ENCODE peak calls at places on chromosome 18, in nine cellular contexts. One of them, this sample, is unnamed.
A peak's percentile ranks its signal among the peaks of the same experiment; 100 is the strongest.

GRCh38 chr18:24860978-24861680 is 400.7 kb downstream of the HRH4 start:
- DNase-seq in nephron progenitor cell: peak; percentile 17
- DNase-seq in HepG2: no peak
- DNase-seq in astrocyte of the spinal cord: no peak
- DNase-seq in NAMALWA: no peak
- DNase-seq in NCI-H2029 treated with DMSO at 0.1 percent for 48 hours: no peak
- DNase-seq in kidney glomerular epithelial cell: no peak
- DNase-seq in psoas muscle: no peak
- DNase-seq in cardiac muscle cell: no peak
- DNase-seq in this sample: no peak

GRCh38 chr18:62199629-62200028 is 12.6 kb downstream of the RELCH start:
- DNase-seq in psoas muscle: no peak
- DNase-seq in NAMALWA: no peak
- DNase-seq in cardiac muscle cell: no peak
- DNase-seq in HepG2: no peak
- DNase-seq in astrocyte of the spinal cord: no peak
- DNase-seq in nephron progenitor cell: no peak
- DNase-seq in NCI-H2029 treated with DMSO at 0.1 percent for 48 hours: no peak
- DNase-seq in kidney glomerular epithelial cell: no peak
- DNase-seq in this sample: no peak

GRCh38 chr18:57438669-57439616 is 3.8 kb downstream of the ONECUT2 start:
- DNase-seq in HepG2: no peak
- DNase-seq in astrocyte of the spinal cord: no peak
- DNase-seq in cardiac muscle cell: no peak
- DNase-seq in NCI-H2029 treated with DMSO at 0.1 percent for 48 hours: no peak
- DNase-seq in NAMALWA: peak; percentile 47
- DNase-seq in psoas muscle: no peak
- DNase-seq in nephron progenitor cell: no peak
- DNase-seq in kidney glomerular epithelial cell: no peak
- DNase-seq in this sample: no peak

GRCh38 chr18:55500316-55501086 is 87.5 kb downstream of the TCF4 start:
- DNase-seq in NAMALWA: no peak
- DNase-seq in cardiac muscle cell: peak; percentile 74
- DNase-seq in psoas muscle: no peak
- DNase-seq in NCI-H2029 treated with DMSO at 0.1 percent for 48 hours: no peak
- DNase-seq in HepG2: no peak
- DNase-seq in astrocyte of the spinal cord: peak; percentile 88
- DNase-seq in kidney glomerular epithelial cell: peak; percentile 22
- DNase-seq in nephron progenitor cell: no peak
- DNase-seq in this sample: no peak

GRCh38 chr18:22639026-22639463 is 221.3 kb upstream of the CTAGE1 start:
- DNase-seq in HepG2: no peak
- DNase-seq in cardiac muscle cell: peak; percentile 93
- DNase-seq in nephron progenitor cell: no peak
- DNase-seq in NCI-H2029 treated with DMSO at 0.1 percent for 48 hours: no peak
- DNase-seq in kidney glomerular epithelial cell: peak; percentile 65
- DNase-seq in psoas muscle: no peak
- DNase-seq in NAMALWA: no peak
- DNase-seq in astrocyte of the spinal cord: peak; percentile 90
- DNase-seq in this sample: no peak

GRCh38 chr18:73296686-73297085 is 428.9 kb upstream of the NETO1 start:
- DNase-seq in NAMALWA: no peak
- DNase-seq in cardiac muscle cell: no peak
- DNase-seq in HepG2: no peak
- DNase-seq in kidney glomerular epithelial cell: no peak
- DNase-seq in NCI-H2029 treated with DMSO at 0.1 percent for 48 hours: no peak
- DNase-seq in nephron progenitor cell: no peak
- DNase-seq in psoas muscle: no peak
- DNase-seq in astrocyte of the spinal cord: peak; percentile 4
- DNase-seq in this sample: no peak

GRCh38 chr18:21203096-21203495 is 38.9 kb upstream of the GREB1L start:
- DNase-seq in HepG2: no peak
- DNase-seq in NCI-H2029 treated with DMSO at 0.1 percent for 48 hours: no peak
- DNase-seq in kidney glomerular epithelial cell: no peak
- DNase-seq in NAMALWA: no peak
- DNase-seq in astrocyte of the spinal cord: no peak
- DNase-seq in psoas muscle: no peak
- DNase-seq in nephron progenitor cell: no peak
- DNase-seq in cardiac muscle cell: no peak
- DNase-seq in this sample: no peak

GRCh38 chr18:21179590-21180220 is 62.3 kb upstream of the GREB1L start:
- DNase-seq in NCI-H2029 treated with DMSO at 0.1 percent for 48 hours: peak; percentile 7
- DNase-seq in cardiac muscle cell: peak; percentile 82
- DNase-seq in nephron progenitor cell: peak; percentile 63
- DNase-seq in psoas muscle: no peak
- DNase-seq in astrocyte of the spinal cord: peak; percentile 67
- DNase-seq in NAMALWA: peak; percentile 87
- DNase-seq in HepG2: peak; percentile 52
- DNase-seq in kidney glomerular epithelial cell: peak; percentile 46
- DNase-seq in this sample: no peak

GRCh38 chr18:43113220-43113895 is 2.1 kb downstream of the RIT2 start:
- DNase-seq in HepG2: no peak
- DNase-seq in astrocyte of the spinal cord: no peak
- DNase-seq in kidney glomerular epithelial cell: no peak
- DNase-seq in NCI-H2029 treated with DMSO at 0.1 percent for 48 hours: no peak
- DNase-seq in psoas muscle: no peak
- DNase-seq in NAMALWA: no peak
- DNase-seq in cardiac muscle cell: no peak
- DNase-seq in nephron progenitor cell: no peak
- DNase-seq in this sample: no peak

GRCh38 chr18:63963610-63964256 is 6.1 kb upstream of the SERPINB8 start:
- DNase-seq in psoas muscle: no peak
- DNase-seq in kidney glomerular epithelial cell: peak; percentile 67
- DNase-seq in astrocyte of the spinal cord: peak; percentile 76
- DNase-seq in NCI-H2029 treated with DMSO at 0.1 percent for 48 hours: no peak
- DNase-seq in NAMALWA: peak; percentile 76
- DNase-seq in HepG2: peak; percentile 55
- DNase-seq in cardiac muscle cell: peak; percentile 79
- DNase-seq in nephron progenitor cell: no peak
- DNase-seq in this sample: no peak

GRCh38 chr18:45670281-45670962 is 53.6 kb upstream of the SLC14A1 start:
- DNase-seq in NCI-H2029 treated with DMSO at 0.1 percent for 48 hours: no peak
- DNase-seq in nephron progenitor cell: no peak
- DNase-seq in HepG2: no peak
- DNase-seq in astrocyte of the spinal cord: no peak
- DNase-seq in kidney glomerular epithelial cell: no peak
- DNase-seq in psoas muscle: no peak
- DNase-seq in cardiac muscle cell: peak; percentile 87
- DNase-seq in NAMALWA: no peak
- DNase-seq in this sample: no peak

GRCh38 chr18:66655407-66655806 is 51.5 kb upstream of the CDH19 start:
- DNase-seq in cardiac muscle cell: no peak
- DNase-seq in HepG2: no peak
- DNase-seq in psoas muscle: no peak
- DNase-seq in kidney glomerular epithelial cell: no peak
- DNase-seq in astrocyte of the spinal cord: no peak
- DNase-seq in NCI-H2029 treated with DMSO at 0.1 percent for 48 hours: no peak
- DNase-seq in nephron progenitor cell: no peak
- DNase-seq in NAMALWA: no peak
- DNase-seq in this sample: no peak

GRCh38 chr18:45251236-45251635 is 364.0 kb upstream of the SLC14A2 start:
- DNase-seq in kidney glomerular epithelial cell: no peak
- DNase-seq in cardiac muscle cell: no peak
- DNase-seq in NAMALWA: no peak
- DNase-seq in psoas muscle: no peak
- DNase-seq in NCI-H2029 treated with DMSO at 0.1 percent for 48 hours: no peak
- DNase-seq in nephron progenitor cell: no peak
- DNase-seq in HepG2: no peak
- DNase-seq in astrocyte of the spinal cord: no peak
- DNase-seq in this sample: no peak

GRCh38 chr18:457120-457519 is 43.4 kb downstream of the COLEC12 start:
- DNase-seq in kidney glomerular epithelial cell: no peak
- DNase-seq in HepG2: no peak
- DNase-seq in NCI-H2029 treated with DMSO at 0.1 percent for 48 hours: no peak
- DNase-seq in NAMALWA: peak; percentile 67
- DNase-seq in cardiac muscle cell: peak; percentile 95
- DNase-seq in psoas muscle: peak; percentile 80
- DNase-seq in astrocyte of the spinal cord: peak; percentile 76
- DNase-seq in nephron progenitor cell: peak; percentile 52
- DNase-seq in this sample: no peak

GRCh38 chr18:8757598-8757997 is 52.2 kb downstream of the MTCL1 start:
- DNase-seq in NAMALWA: no peak
- DNase-seq in kidney glomerular epithelial cell: no peak
- DNase-seq in nephron progenitor cell: no peak
- DNase-seq in cardiac muscle cell: no peak
- DNase-seq in psoas muscle: no peak
- DNase-seq in HepG2: no peak
- DNase-seq in astrocyte of the spinal cord: no peak
- DNase-seq in NCI-H2029 treated with DMSO at 0.1 percent for 48 hours: no peak
- DNase-seq in this sample: no peak

GRCh38 chr18:11570770-11571169 is 38.6 kb upstream of the SLC35G4 start:
- DNase-seq in cardiac muscle cell: peak; percentile 25
- DNase-seq in kidney glomerular epithelial cell: no peak
- DNase-seq in NCI-H2029 treated with DMSO at 0.1 percent for 48 hours: no peak
- DNase-seq in HepG2: no peak
- DNase-seq in NAMALWA: peak; percentile 58
- DNase-seq in nephron progenitor cell: no peak
- DNase-seq in psoas muscle: no peak
- DNase-seq in astrocyte of the spinal cord: peak; percentile 9
- DNase-seq in this sample: no peak

GRCh38 chr18:14930076-14930475 is 182.1 kb downstream of the ANKRD30B start:
- DNase-seq in HepG2: no peak
- DNase-seq in kidney glomerular epithelial cell: no peak
- DNase-seq in astrocyte of the spinal cord: no peak
- DNase-seq in nephron progenitor cell: no peak
- DNase-seq in psoas muscle: no peak
- DNase-seq in NCI-H2029 treated with DMSO at 0.1 percent for 48 hours: no peak
- DNase-seq in cardiac muscle cell: no peak
- DNase-seq in NAMALWA: no peak
- DNase-seq in this sample: no peak

GRCh38 chr18:66792466-66792865 is 188.6 kb upstream of the CDH19 start:
- DNase-seq in kidney glomerular epithelial cell: peak; percentile 13
- DNase-seq in astrocyte of the spinal cord: no peak
- DNase-seq in NCI-H2029 treated with DMSO at 0.1 percent for 48 hours: no peak
- DNase-seq in cardiac muscle cell: peak; percentile 25
- DNase-seq in nephron progenitor cell: no peak
- DNase-seq in HepG2: no peak
- DNase-seq in psoas muscle: no peak
- DNase-seq in NAMALWA: no peak
- DNase-seq in this sample: no peak

GRCh38 chr18:2410688-2411087 is 160.6 kb downstream of the METTL4 start:
- DNase-seq in cardiac muscle cell: peak; percentile 5
- DNase-seq in kidney glomerular epithelial cell: peak; percentile 27
- DNase-seq in NCI-H2029 treated with DMSO at 0.1 percent for 48 hours: no peak
- DNase-seq in HepG2: no peak
- DNase-seq in NAMALWA: no peak
- DNase-seq in astrocyte of the spinal cord: peak; percentile 59
- DNase-seq in nephron progenitor cell: no peak
- DNase-seq in psoas muscle: no peak
- DNase-seq in this sample: no peak

GRCh38 chr18:57954928-57955327 is 89.1 kb upstream of the NEDD4L start:
- DNase-seq in nephron progenitor cell: no peak
- DNase-seq in NAMALWA: no peak
- DNase-seq in psoas muscle: no peak
- DNase-seq in cardiac muscle cell: no peak
- DNase-seq in kidney glomerular epithelial cell: no peak
- DNase-seq in HepG2: no peak
- DNase-seq in NCI-H2029 treated with DMSO at 0.1 percent for 48 hours: no peak
- DNase-seq in astrocyte of the spinal cord: no peak
- DNase-seq in this sample: no peak

GRCh38 chr18:46352520-46353250 is 248.5 kb downstream of the HAUS1 start:
- DNase-seq in astrocyte of the spinal cord: no peak
- DNase-seq in kidney glomerular epithelial cell: no peak
- DNase-seq in HepG2: no peak
- DNase-seq in NCI-H2029 treated with DMSO at 0.1 percent for 48 hours: no peak
- DNase-seq in psoas muscle: no peak
- DNase-seq in cardiac muscle cell: no peak
- DNase-seq in nephron progenitor cell: no peak
- DNase-seq in NAMALWA: no peak
- DNase-seq in this sample: no peak

GRCh38 chr18:7158201-7158600 is 40.6 kb upstream of the LAMA1 start:
- DNase-seq in cardiac muscle cell: peak; percentile 87
- DNase-seq in HepG2: no peak
- DNase-seq in nephron progenitor cell: no peak
- DNase-seq in NAMALWA: no peak
- DNase-seq in psoas muscle: no peak
- DNase-seq in kidney glomerular epithelial cell: no peak
- DNase-seq in astrocyte of the spinal cord: peak; percentile 52
- DNase-seq in NCI-H2029 treated with DMSO at 0.1 percent for 48 hours: no peak
- DNase-seq in this sample: no peak

GRCh38 chr18:79458131-79458838 is 62.6 kb downstream of the NFATC1 start:
- DNase-seq in NCI-H2029 treated with DMSO at 0.1 percent for 48 hours: no peak
- DNase-seq in astrocyte of the spinal cord: peak; percentile 80
- DNase-seq in HepG2: peak; percentile 43
- DNase-seq in kidney glomerular epithelial cell: peak; percentile 67
- DNase-seq in NAMALWA: no peak
- DNase-seq in cardiac muscle cell: peak; percentile 94
- DNase-seq in psoas muscle: peak; percentile 85
- DNase-seq in nephron progenitor cell: no peak
- DNase-seq in this sample: no peak

GRCh38 chr18:9343577-9343976 is 9.0 kb downstream of the TWSG1 start:
- DNase-seq in cardiac muscle cell: no peak
- DNase-seq in astrocyte of the spinal cord: no peak
- DNase-seq in kidney glomerular epithelial cell: no peak
- DNase-seq in psoas muscle: no peak
- DNase-seq in HepG2: no peak
- DNase-seq in NCI-H2029 treated with DMSO at 0.1 percent for 48 hours: no peak
- DNase-seq in NAMALWA: no peak
- DNase-seq in nephron progenitor cell: no peak
- DNase-seq in this sample: no peak

GRCh38 chr18:1511619-1512311 is 607.1 kb downstream of the ADCYAP1 start:
- DNase-seq in cardiac muscle cell: peak; percentile 10
- DNase-seq in kidney glomerular epithelial cell: no peak
- DNase-seq in HepG2: no peak
- DNase-seq in nephron progenitor cell: no peak
- DNase-seq in NCI-H2029 treated with DMSO at 0.1 percent for 48 hours: peak; percentile 20
- DNase-seq in NAMALWA: no peak
- DNase-seq in psoas muscle: peak; percentile 19
- DNase-seq in astrocyte of the spinal cord: no peak
- DNase-seq in this sample: no peak

GRCh38 chr18:7614030-7614429 is 46.9 kb downstream of the PTPRM start:
- DNase-seq in kidney glomerular epithelial cell: no peak
- DNase-seq in NAMALWA: no peak
- DNase-seq in HepG2: no peak
- DNase-seq in cardiac muscle cell: no peak
- DNase-seq in NCI-H2029 treated with DMSO at 0.1 percent for 48 hours: no peak
- DNase-seq in nephron progenitor cell: no peak
- DNase-seq in psoas muscle: no peak
- DNase-seq in astrocyte of the spinal cord: no peak
- DNase-seq in this sample: no peak

GRCh38 chr18:79819951-79820351 is 22.2 kb downstream of the KCNG2 start:
- DNase-seq in NCI-H2029 treated with DMSO at 0.1 percent for 48 hours: no peak
- DNase-seq in cardiac muscle cell: peak; percentile 6
- DNase-seq in nephron progenitor cell: no peak
- DNase-seq in NAMALWA: peak; percentile 80
- DNase-seq in HepG2: no peak
- DNase-seq in psoas muscle: no peak
- DNase-seq in astrocyte of the spinal cord: no peak
- DNase-seq in kidney glomerular epithelial cell: no peak
- DNase-seq in this sample: no peak

GRCh38 chr18:11177382-11177781 is 28.0 kb upstream of the PIEZO2 start:
- DNase-seq in kidney glomerular epithelial cell: no peak
- DNase-seq in psoas muscle: no peak
- DNase-seq in NCI-H2029 treated with DMSO at 0.1 percent for 48 hours: no peak
- DNase-seq in HepG2: peak; percentile 49
- DNase-seq in nephron progenitor cell: no peak
- DNase-seq in NAMALWA: no peak
- DNase-seq in cardiac muscle cell: no peak
- DNase-seq in astrocyte of the spinal cord: no peak
- DNase-seq in this sample: no peak

GRCh38 chr18:64202836-64203235 is 53.9 kb upstream of the LINC00305 start:
- DNase-seq in cardiac muscle cell: peak; percentile 1
- DNase-seq in astrocyte of the spinal cord: no peak
- DNase-seq in NCI-H2029 treated with DMSO at 0.1 percent for 48 hours: no peak
- DNase-seq in psoas muscle: no peak
- DNase-seq in kidney glomerular epithelial cell: no peak
- DNase-seq in NAMALWA: no peak
- DNase-seq in HepG2: no peak
- DNase-seq in nephron progenitor cell: no peak
- DNase-seq in this sample: no peak

GRCh38 chr18:40417501-40417900 is 1537.5 kb upstream of the PIK3C3 start:
- DNase-seq in HepG2: no peak
- DNase-seq in psoas muscle: no peak
- DNase-seq in astrocyte of the spinal cord: no peak
- DNase-seq in NAMALWA: no peak
- DNase-seq in NCI-H2029 treated with DMSO at 0.1 percent for 48 hours: no peak
- DNase-seq in nephron progenitor cell: no peak
- DNase-seq in cardiac muscle cell: no peak
- DNase-seq in kidney glomerular epithelial cell: no peak
- DNase-seq in this sample: no peak

This sample was measured in right lobe of liver.